ENCODE peak calls at places on chromosomes 2 and 18, in eight cellular contexts. Y is lung, O is lower lobe of right lung, E is heart right ventricle, F is endothelial cell of umbilical vein, Q is tibial artery, T is colonic mucosa, G is aorta. M is an unnamed sample.
A peak's percentile ranks its signal among the peaks of the same experiment; 100 is the strongest.

GRCh38 chr2:138298120-138298814 is 203.3 kb upstream of the SPOPL start:
- DNase-seq in O (no peak), Q (no peak), F (no peak), T (no peak), Y (no peak), E (no peak), G (no peak), M (no peak)

GRCh38 chr2:225100856-225101294 is 58.6 kb upstream of the DOCK10 start:
- DNase-seq in E (no peak), G (no peak), O (no peak), Y (no peak), Q (no peak), T (no peak), F (peak; percentile 57), M (no peak)

GRCh38 chr18:58449366-58449935 is 179.4 kb downstream of the ALPK2 start:
- DNase-seq in F (no peak), O (no peak), Y (no peak), E (no peak), Q (no peak), G (no peak), T (no peak), M (no peak)

GRCh38 chr2:58710795-58711279 is 469.7 kb upstream of the FANCL start:
- DNase-seq in Y (no peak), T (peak; percentile 18), F (no peak), Q (no peak), O (no peak), E (no peak), G (no peak), M (no peak)

GRCh38 chr18:60389314-60389713 is 16.7 kb upstream of the MC4R start:
- DNase-seq in E (no peak), G (no peak), Q (no peak), F (no peak), Y (no peak), O (no peak), T (no peak), M (no peak)

GRCh38 chr18:59052965-59053960 is 86.4 kb upstream of the SEC11C start:
- DNase-seq in O (no peak), G (no peak), E (no peak), Q (no peak), Y (no peak), T (peak; percentile 41), F (no peak), M (peak; percentile 77)

GRCh38 chr18:68461635-68462034 is 253.3 kb downstream of the TMX3 start:
- DNase-seq in Q (no peak), O (no peak), T (no peak), Y (no peak), G (no peak), E (no peak), F (no peak), M (no peak)

GRCh38 chr18:43883886-43884285 is 606.6 kb upstream of the SYT4 start:
- DNase-seq in O (no peak), G (no peak), E (no peak), Y (no peak), F (no peak), T (no peak), Q (no peak), M (no peak)

GRCh38 chr2:8030694-8031303 is 651.1 kb upstream of the ID2 start:
- DNase-seq in Q (no peak), F (no peak), O (no peak), T (no peak), E (no peak), G (no peak), Y (no peak), M (no peak)

GRCh38 chr2:21024722-21025389 is 19.0 kb downstream of the APOB start:
- DNase-seq in Q (no peak), G (no peak), Y (no peak), F (no peak), O (no peak), E (no peak), T (no peak), M (no peak)

GRCh38 chr2:127530245-127531132 is 4.2 kb upstream of the IWS1 start:
- DNase-seq in G (no peak), Y (no peak), F (no peak), O (no peak), Q (no peak), T (no peak), E (no peak), M (no peak)

GRCh38 chr2:46722142-46722541 is 193.5 kb downstream of the MCFD2 start:
- DNase-seq in Y (no peak), E (no peak), F (no peak), G (no peak), T (no peak), Q (no peak), O (no peak), M (no peak)

GRCh38 chr2:47072728-47073191 is 82.3 kb downstream of the STPG4 start:
- DNase-seq in O (peak; percentile 82), G (peak; percentile 88), F (no peak), Y (no peak), T (peak; percentile 44), Q (peak; percentile 58), E (peak; percentile 69), M (no peak)

GRCh38 chr18:11411021-11411420 is 198.4 kb upstream of the SLC35G4 start:
- DNase-seq in Q (no peak), E (no peak), Y (no peak), O (no peak), T (no peak), G (no peak), F (no peak), M (no peak)

GRCh38 chr2:46296840-46297545 is at the start of gene EPAS1:
- DNase-seq in T (peak; percentile 97), F (peak; percentile 93), E (peak; percentile 98), O (peak; percentile 97), Q (peak; percentile 97), G (peak; percentile 98), Y (peak; percentile 94), M (peak; percentile 86)

GRCh38 chr2:200592414-200593075 is 6.7 kb downstream of the AOX1 start:
- DNase-seq in T (no peak), O (no peak), Q (no peak), E (no peak), G (no peak), Y (no peak), F (peak; percentile 8), M (no peak)

GRCh38 chr2:165950438-165950837 is 3.1 kb downstream of the TTC21B start:
- DNase-seq in T (no peak), G (no peak), E (no peak), F (no peak), O (no peak), Q (no peak), Y (no peak), M (no peak)

GRCh38 chr2:102788880-102789250 is 27.0 kb downstream of the TMEM182 start:
- DNase-seq in Y (no peak), F (no peak), O (no peak), Q (no peak), G (no peak), T (no peak), E (peak; percentile 64), M (no peak)
- H3K4me1 ChIP-seq in Y (peaks cover 8% of the 10 kb centered on the region), F (no peaks in the 10 kb centered on the region), O (no peaks in the 10 kb centered on the region), Q (peaks cover 9% of the 10 kb centered on the region), G (no peaks in the 10 kb centered on the region), T (no peaks in the 10 kb centered on the region), E (peaks cover 62% of the 10 kb centered on the region), M (peaks cover 5% of the 10 kb centered on the region)

DNA sequence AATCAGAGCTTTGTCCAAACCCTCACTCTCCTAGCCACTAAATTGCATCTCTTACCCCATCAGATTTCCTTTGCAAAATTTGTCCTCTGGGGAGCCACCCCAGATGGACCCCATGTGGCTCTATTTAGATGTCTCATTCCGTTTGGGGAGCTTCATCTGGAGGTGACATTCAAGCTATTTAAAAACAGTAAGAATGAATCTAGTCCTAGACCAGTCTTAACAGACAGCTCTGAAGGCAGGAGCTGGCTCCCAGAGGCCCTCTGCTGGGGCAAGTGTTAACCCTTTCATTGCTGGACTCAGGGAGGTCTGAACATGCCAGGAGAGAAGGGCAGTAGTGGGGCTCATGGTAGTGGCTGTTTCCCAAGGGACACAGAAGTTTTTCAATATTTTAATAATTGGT is 59.2 kb downstream of the RPL37A start:
- DNase-seq in T (no peak), E (no peak), G (no peak), F (no peak), O (no peak), Y (no peak), Q (no peak), M (no peak)
- H3K4me1 ChIP-seq in T (no peaks in the 10 kb centered on the region), E (peaks cover 44% of the 10 kb centered on the region), G (peaks cover 7% of the 10 kb centered on the region), F (no peaks in the 10 kb centered on the region), O (peaks cover 14% of the 10 kb centered on the region), Y (peaks cover 12% of the 10 kb centered on the region), Q (peaks cover 69% of the 10 kb centered on the region), M (peaks cover 6% of the 10 kb centered on the region)

GRCh38 chr2:25294573-25295462 is 46.9 kb downstream of the DNMT3A start:
- DNase-seq in E (peak; percentile 88), Y (peak; percentile 84), F (peak; percentile 81), G (peak; percentile 93), O (peak; percentile 91), Q (peak; percentile 80), T (peak; percentile 81), M (peak; percentile 39)

GRCh38 chr2:25298776-25299431 is 42.8 kb downstream of the DNMT3A start:
- DNase-seq in G (no peak), F (no peak), O (no peak), Y (no peak), Q (no peak), T (no peak), E (no peak), M (no peak)

GRCh38 chr2:25295654-25296053 is 46.1 kb downstream of the DNMT3A start:
- DNase-seq in G (no peak), F (no peak), Y (no peak), Q (no peak), T (no peak), O (no peak), E (no peak), M (no peak)

GRCh38 chr2:25300001-25300400 is 41.7 kb downstream of the DNMT3A start:
- DNase-seq in Q (no peak), O (no peak), F (no peak), E (no peak), T (no peak), Y (no peak), G (no peak), M (no peak)

GRCh38 chr2:25297738-25298137 is 44.0 kb downstream of the DNMT3A start:
- DNase-seq in F (no peak), T (no peak), G (no peak), Q (no peak), O (no peak), E (no peak), Y (no peak), M (no peak)
- H3K4me1 ChIP-seq in F (peaks cover 26% of the 10 kb centered on the region), T (peaks cover 14% of the 10 kb centered on the region), G (no peaks in the 10 kb centered on the region), Q (peaks cover 27% of the 10 kb centered on the region), O (peaks cover 47% of the 10 kb centered on the region), E (peaks cover 53% of the 10 kb centered on the region), Y (peaks cover 25% of the 10 kb centered on the region), M (no peaks in the 10 kb centered on the region)

GRCh38 chr18:6610436-6610835 is 119.1 kb upstream of the ARHGAP28 start:
- DNase-seq in Y (no peak), G (no peak), Q (no peak), T (no peak), F (no peak), E (no peak), O (no peak), M (peak; percentile 81)

GRCh38 chr18:6609882-6610281 is 119.6 kb upstream of the ARHGAP28 start:
- DNase-seq in Q (no peak), T (no peak), G (no peak), O (no peak), F (no peak), E (no peak), Y (no peak), M (no peak)

GRCh38 chr18:6616981-6617380 is 112.5 kb upstream of the ARHGAP28 start:
- DNase-seq in O (no peak), T (no peak), E (no peak), Y (no peak), Q (no peak), G (no peak), F (no peak), M (no peak)

GRCh38 chr18:6614952-6615351 is 114.6 kb upstream of the ARHGAP28 start:
- DNase-seq in O (no peak), E (no peak), Y (no peak), F (no peak), Q (no peak), T (no peak), G (no peak), M (no peak)

GRCh38 chr18:6613581-6613980 is 115.9 kb upstream of the ARHGAP28 start:
- DNase-seq in E (no peak), F (no peak), Y (no peak), Q (no peak), G (no peak), O (no peak), T (no peak), M (no peak)
- H3K4me1 ChIP-seq in E (no peaks in the 10 kb centered on the region), F (no peaks in the 10 kb centered on the region), Y (no peaks in the 10 kb centered on the region), Q (peaks cover 5% of the 10 kb centered on the region), G (no peaks in the 10 kb centered on the region), O (no peaks in the 10 kb centered on the region), T (no peaks in the 10 kb centered on the region), M (no peaks in the 10 kb centered on the region)

M was measured in prostate gland.